ENCODE peak calls at places on chromosomes 6 and 20, in four cellular contexts. V, Q, T and S are unnamed samples.

GRCh38 chr6:131331146-131331545 is 195.9 kb downstream of the AKAP7 start:
- DNase-seq in V (no peak), Q (no peak), T (no peak), S (no peak)

GRCh38 chr6:151461673-151462072 is 9.7 kb upstream of the RMND1 start:
- DNase-seq in Q (no peak), T (no peak), V (no peak), S (no peak)

GRCh38 chr6:89268776-89269175 is 46.3 kb downstream of the GABRR2 start:
- DNase-seq in V (no peak), T (no peak), Q (no peak), S (no peak)

GRCh38 chr6:105867280-105867679 is 218.9 kb upstream of the PRDM1 start:
- DNase-seq in V (no peak), T (no peak), Q (no peak), S (no peak)

GRCh38 chr20:19045366-19045765 is 167.1 kb upstream of the SLC24A3 start:
- DNase-seq in Q (no peak), V (no peak), T (no peak), S (no peak)

GRCh38 chr6:10099086-10099499 is 315.8 kb downstream of the TFAP2A start:
- DNase-seq in Q (no peak), V (no peak), T (no peak), S (peak)

GRCh38 chr6:137811912-137812553 is 55.0 kb upstream of the TNFAIP3 start:
- DNase-seq in Q (no peak), T (no peak), V (no peak), S (no peak)

GRCh38 chr20:46151936-46152335 is 33.8 kb downstream of the CD40 start:
- DNase-seq in T (peak), V (peak), Q (no peak), S (peak)

GRCh38 chr6:22747576-22747975 is 178.2 kb downstream of the HDGFL1 start:
- DNase-seq in Q (no peak), V (no peak), T (no peak), S (no peak)